ENCODE peak calls at places on chromosomes 7 and 10, in nine cellular contexts. S is coronary artery, L is GM13976, R is GM10248, P is astrocyte of the spinal cord, C is nephron progenitor cell, Q is neural crest cell, V is HCT116, T is kidney epithelial cell. Z is an unnamed sample.

GRCh38 chr7:16989883-16990413 is 108.2 kb upstream of the AGR3 start:
- DNase-seq in S (peak), L (no peak), R (no peak), P (peak), C (no peak), Q (peak), V (peak), T (peak), Z (no peak)

GRCh38 chr10:59536576-59537014 is 173.1 kb downstream of the SLC16A9 start:
- DNase-seq in S (no peak), L (no peak), R (no peak), P (no peak), C (no peak), Q (no peak), V (no peak), T (no peak), Z (no peak)

GRCh38 chr10:28774051-28774995 is 97.0 kb downstream of the BAMBI start:
- DNase-seq in S (no peak), L (no peak), R (no peak), P (no peak), C (no peak), Q (no peak), V (no peak), T (no peak), Z (no peak)

GRCh38 chr10:121595806-121596667 is 2.2 kb downstream of the FGFR2 start:
- DNase-seq in S (no peak), L (no peak), R (no peak), P (no peak), C (peak), Q (no peak), V (no peak), T (no peak), Z (no peak)

GRCh38 chr7:151705744-151706567 is 171.0 kb downstream of the PRKAG2 start:
- DNase-seq in S (no peak), L (peak), R (peak), P (no peak), C (peak), Q (peak), V (peak), T (no peak), Z (peak)

GRCh38 chr10:77844713-77845454 is 81.7 kb downstream of the DLG5 start:
- DNase-seq in S (no peak), L (no peak), R (no peak), P (peak), C (no peak), Q (no peak), V (peak), T (peak), Z (no peak)

GRCh38 chr7:84999450-84999849 is 187.4 kb downstream of the SEMA3D start:
- DNase-seq in S (no peak), L (no peak), R (no peak), P (no peak), C (no peak), Q (no peak), V (no peak), T (no peak), Z (no peak)

GRCh38 chr7:101205901-101206664 is 5.2 kb upstream of the MOGAT3 start:
- DNase-seq in S (no peak), L (no peak), R (no peak), P (no peak), C (no peak), Q (no peak), V (no peak), T (no peak), Z (no peak)

GRCh38 chr10:3852147-3852904 is 67.3 kb upstream of the KLF6 start:
- DNase-seq in S (no peak), L (peak), R (peak), P (peak), C (no peak), Q (no peak), V (peak), T (peak), Z (peak)

GRCh38 chr10:62475531-62475930 is 101.4 kb downstream of the ZNF365 start:
- DNase-seq in S (no peak), L (no peak), R (no peak), P (no peak), C (no peak), Q (no peak), V (no peak), T (no peak), Z (no peak)

GRCh38 chr10:115157357-115157756 is 64.2 kb downstream of the ATRNL1 start:
- DNase-seq in S (no peak), L (no peak), R (no peak), P (no peak), C (no peak), Q (no peak), V (no peak), T (no peak), Z (no peak)

GRCh38 chr10:18607503-18607902 is 43.9 kb downstream of the NSUN6 start:
- DNase-seq in S (no peak), L (no peak), R (no peak), P (peak), C (no peak), Q (no peak), V (peak), T (peak), Z (no peak)

GRCh38 chr7:129515381-129515780 is 13.1 kb downstream of the SMKR1 start:
- DNase-seq in S (no peak), L (no peak), R (no peak), P (no peak), C (no peak), Q (no peak), V (no peak), T (no peak), Z (no peak)

GRCh38 chr10:89792187-89792586 is 90.8 kb downstream of the KIF20B start:
- DNase-seq in S (no peak), L (no peak), R (no peak), P (no peak), C (no peak), Q (no peak), V (no peak), T (no peak), Z (no peak)

GRCh38 chr7:134527979-134528371 is 608 bp downstream of the AKR1B10 start:
- DNase-seq in S (no peak), L (no peak), R (no peak), P (peak), C (no peak), Q (no peak), V (no peak), T (no peak), Z (no peak)

GRCh38 chr7:22675917-22676343 is 51.1 kb upstream of the IL6 start:
- DNase-seq in S (no peak), L (no peak), R (no peak), P (peak), C (no peak), Q (no peak), V (no peak), T (no peak), Z (no peak)

GRCh38 chr7:16205481-16205880 is 215.9 kb downstream of the CRPPA start:
- DNase-seq in S (no peak), L (no peak), R (no peak), P (no peak), C (no peak), Q (no peak), V (no peak), T (no peak), Z (no peak)

GRCh38 chr10:11336703-11337102 is 274.7 kb downstream of the USP6NL start:
- DNase-seq in S (no peak), L (no peak), R (no peak), P (no peak), C (no peak), Q (peak), V (no peak), T (no peak), Z (no peak)
- TF ChIP-seq CTCF in S (no peak), L (no peak), R (no peak), P (no peak), C (no peak), Q (no peak), V (no peak), T (no peak), Z (no peak)

GRCh38 chr7:143177374-143178119 is 5.7 kb upstream of the TAS2R39 start:
- DNase-seq in S (no peak), L (no peak), R (no peak), P (no peak), C (no peak), Q (no peak), V (no peak), T (no peak), Z (no peak)
- TF ChIP-seq CTCF in S (no peak), L (no peak), R (no peak), P (no peak), C (no peak), Q (no peak), V (no peak), T (no peak), Z (no peak)

GRCh38 chr7:117399820-117400422 is 27.4 kb downstream of the ASZ1 start:
- DNase-seq in S (no peak), L (peak), R (peak), P (no peak), C (no peak), Q (no peak), V (no peak), T (no peak), Z (peak)
- TF ChIP-seq CTCF in S (peak), L (no peak), R (peak), P (peak), C (peak), Q (peak), V (peak), T (peak), Z (peak)

DNA sequence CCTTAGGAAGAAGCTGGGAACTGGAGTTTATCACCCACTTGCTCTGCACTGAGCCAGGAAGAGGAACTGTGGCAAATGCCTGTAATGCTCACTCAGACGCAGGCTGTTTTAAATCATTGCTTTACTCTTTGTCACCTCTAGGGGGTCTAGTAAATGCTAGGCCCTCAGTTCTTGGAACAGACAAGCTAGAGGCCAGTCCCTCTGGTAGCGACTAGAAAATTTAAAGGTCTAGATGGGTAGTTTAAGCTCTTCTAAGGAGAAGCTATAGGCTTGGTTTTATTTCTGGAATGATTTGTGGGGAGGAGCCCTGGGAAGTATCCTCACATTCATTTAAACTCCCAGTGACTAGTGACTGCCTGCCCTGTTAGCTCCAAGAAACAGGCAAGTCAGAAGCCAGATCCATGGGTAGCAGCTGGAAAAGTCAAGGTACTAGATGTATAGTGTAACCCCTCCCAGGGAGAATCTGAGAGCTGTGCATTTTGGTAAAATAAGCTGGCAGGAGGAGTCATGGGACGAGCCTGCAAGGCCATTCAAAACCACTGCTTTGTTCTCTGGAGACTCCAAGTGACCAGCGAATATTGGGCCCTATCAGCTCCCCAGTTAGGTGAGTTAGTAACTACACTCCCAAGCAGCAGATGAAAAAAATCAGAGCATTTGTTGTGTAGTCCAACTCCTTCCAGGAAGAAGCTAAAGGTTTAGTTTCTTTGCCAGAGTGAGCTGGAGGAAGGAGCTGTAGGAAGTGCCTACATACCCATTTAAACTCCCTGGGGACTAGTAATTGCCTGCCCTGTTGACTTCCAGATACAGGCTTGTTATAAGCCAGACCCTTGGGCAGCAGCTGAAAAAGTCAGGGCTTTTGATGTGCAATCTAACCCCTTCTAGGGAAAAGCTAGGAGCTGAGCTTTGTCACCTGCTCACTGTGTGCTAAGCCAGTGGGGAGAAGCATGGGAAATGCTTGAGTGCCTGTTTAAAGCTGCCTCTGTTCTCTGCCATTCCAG is 68.9 kb downstream of the DYNC1I1 start:
- DNase-seq in S (no peak), L (peak), R (peak), P (no peak), C (peak), Q (no peak), V (peak), T (no peak), Z (peak)
- TF ChIP-seq CTCF in S (no peak), L (no peak), R (peak), P (no peak), C (peak), Q (peak), V (peak), T (peak), Z (peak)

GRCh38 chr7:97026705-97027426 is 2.2 kb upstream of the DLX5 start:
- DNase-seq in S (no peak), L (no peak), R (no peak), P (no peak), C (no peak), Q (no peak), V (no peak), T (no peak), Z (no peak)
- TF ChIP-seq CTCF in S (no peak), L (no peak), R (no peak), P (no peak), C (no peak), Q (no peak), V (no peak), T (no peak), Z (no peak)

GRCh38 chr10:118046491-118047362 is at the start of gene RAB11FIP2:
- DNase-seq in S (peak), L (peak), R (peak), P (peak), C (peak), Q (peak), V (peak), T (peak), Z (peak)
- TF ChIP-seq CTCF in S (no peak), L (no peak), R (peak), P (peak), C (peak), Q (peak), V (peak), T (no peak), Z (no peak)

GRCh38 chr7:88401009-88401623 is 94.4 kb upstream of the STEAP4 start:
- DNase-seq in S (no peak), L (no peak), R (no peak), P (no peak), C (no peak), Q (no peak), V (peak), T (no peak), Z (peak)
- TF ChIP-seq CTCF in S (no peak), L (no peak), R (peak), P (peak), C (peak), Q (peak), V (peak), T (peak), Z (peak)

DNA sequence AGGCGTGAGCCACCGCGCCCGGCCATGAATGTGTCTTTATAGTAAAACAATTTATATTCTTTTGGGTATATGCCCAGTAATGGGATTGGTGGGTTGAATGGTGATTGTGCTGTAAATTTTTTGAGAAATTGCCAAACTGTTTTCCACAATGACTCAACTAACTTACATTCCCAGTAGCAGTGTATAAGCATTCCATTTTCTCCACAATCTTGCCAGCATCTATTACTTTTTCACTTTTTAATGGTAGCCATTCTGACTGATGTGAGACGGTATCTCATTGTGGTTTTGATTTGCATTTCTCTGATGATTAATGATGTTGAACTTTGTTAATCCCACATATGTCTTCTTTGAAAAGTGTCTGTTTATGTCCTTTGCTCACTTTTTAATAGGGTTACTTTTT is 1187.9 kb downstream of the XPNPEP1 start:
- DNase-seq in S (no peak), L (no peak), R (no peak), P (peak), C (no peak), Q (no peak), V (no peak), T (peak), Z (no peak)
- TF ChIP-seq CTCF in S (no peak), L (no peak), R (no peak), P (no peak), C (no peak), Q (no peak), V (no peak), T (no peak), Z (no peak)

Z was measured in GM20000.